ENCODE peak calls at places on chromosomes 2 and 18, in four cellular contexts. A is tibial artery, G is esophagus squamous epithelium, S is ovary. V is an unnamed sample.
A peak's percentile ranks its signal among the peaks of the same experiment; 100 is the strongest.

GRCh38 chr2:127001751-127002150 is 103.1 kb downstream of the TEX51 start:
- DNase-seq in A (no peak), G (no peak), S (no peak), V (no peak)

GRCh38 chr2:43840961-43841360 is 2.2 kb downstream of the ABCG8 start:
- DNase-seq in A (no peak), G (no peak), S (no peak), V (no peak)

GRCh38 chr2:207337234-207338219 is 171.8 kb upstream of the KLF7 start:
- DNase-seq in A (no peak), G (no peak), S (no peak), V (no peak)

GRCh38 chr2:109457366-109457765 is 156.4 kb downstream of the SEPTIN10 start:
- DNase-seq in A (no peak), G (no peak), S (no peak), V (no peak)

GRCh38 chr2:100119235-100119634 is 23.2 kb downstream of the AFF3 start:
- DNase-seq in A (no peak), G (no peak), S (no peak), V (no peak)

GRCh38 chr2:134540954-134541353 is 177.8 kb downstream of the TMEM163 start:
- DNase-seq in A (no peak), G (no peak), S (no peak), V (no peak)

GRCh38 chr2:11710632-11711381 is 35.6 kb upstream of the LPIN1 start:
- DNase-seq in A (no peak), G (no peak), S (no peak), V (no peak)

GRCh38 chr18:51668632-51669031 is 471.2 kb upstream of the MEX3C start:
- DNase-seq in A (no peak), G (no peak), S (no peak), V (no peak)

GRCh38 chr2:70247364-70248144 is 874 bp downstream of the TIA1 start:
- DNase-seq in A (no peak), G (no peak), S (no peak), V (no peak)

GRCh38 chr2:217396165-217396564 is 536.3 kb upstream of the TNP1 start:
- DNase-seq in A (no peak), G (no peak), S (no peak), V (no peak)

GRCh38 chr18:70154591-70155194 is 50.8 kb downstream of the RTTN start:
- DNase-seq in A (no peak), G (no peak), S (no peak), V (no peak)

GRCh38 chr2:120943403-120944034 is 207.9 kb downstream of the GLI2 start:
- DNase-seq in A (no peak), G (no peak), S (no peak), V (no peak)

GRCh38 chr2:178491612-178492011 is 11.4 kb downstream of the PLEKHA3 start:
- DNase-seq in A (no peak), G (no peak), S (no peak), V (no peak)

GRCh38 chr2:119475857-119476244 is 44.2 kb downstream of the TMEM37 start:
- DNase-seq in A (no peak), G (no peak), S (no peak), V (no peak)

GRCh38 chr2:117980381-117980780 is 33.5 kb downstream of the CCDC93 start:
- DNase-seq in A (no peak), G (no peak), S (no peak), V (no peak)

GRCh38 chr2:157874997-157875719 is 972 bp downstream of the ACVR1 start:
- DNase-seq in A (peak; percentile 42), G (no peak), S (peak; percentile 57), V (peak; percentile 51)

GRCh38 chr2:8004250-8004681 is 677.6 kb upstream of the ID2 start:
- DNase-seq in A (peak; percentile 69), G (no peak), S (no peak), V (no peak)

GRCh38 chr2:86193901-86194567 is 1.2 kb downstream of the IMMT start:
- DNase-seq in A (no peak), G (no peak), S (no peak), V (no peak)

GRCh38 chr2:160871096-160871495 is 289.1 kb upstream of the TANK start:
- DNase-seq in A (no peak), G (no peak), S (no peak), V (no peak)

GRCh38 chr2:213152065-213152794 is 818 bp upstream of the IKZF2 start:
- DNase-seq in A (peak; percentile 68), G (no peak), S (peak; percentile 80), V (peak; percentile 78)

GRCh38 chr18:51278045-51278649 is 80.7 kb upstream of the MEX3C start:
- DNase-seq in A (no peak), G (no peak), S (no peak), V (no peak)

GRCh38 chr2:83055338-83056010 is 1403.6 kb downstream of the SUCLG1 start:
- DNase-seq in A (no peak), G (no peak), S (no peak), V (no peak)

GRCh38 chr2:3185256-3185655 is 192.4 kb downstream of the EIPR1 start:
- DNase-seq in A (no peak), G (no peak), S (no peak), V (no peak)

GRCh38 chr2:45904931-45905642 is 253.6 kb downstream of the PRKCE start:
- DNase-seq in A (no peak), G (no peak), S (no peak), V (no peak)

GRCh38 chr2:157256621-157257020 is 884 bp upstream of the GALNT5 start:
- DNase-seq in A (no peak), G (no peak), S (no peak), V (no peak)

GRCh38 chr2:106034325-106034724 is 159.8 kb downstream of the UXS1 start:
- DNase-seq in A (no peak), G (no peak), S (no peak), V (no peak)

GRCh38 chr18:8003878-8004675 is 437.0 kb downstream of the PTPRM start:
- DNase-seq in A (no peak), G (no peak), S (no peak), V (no peak)

GRCh38 chr2:160465406-160465805 is 28.2 kb downstream of the RBMS1 start:
- DNase-seq in A (no peak), G (no peak), S (no peak), V (no peak)

GRCh38 chr2:141554810-141555209 is 576.0 kb downstream of the LRP1B start:
- DNase-seq in A (no peak), G (no peak), S (no peak), V (no peak)

GRCh38 chr2:40016151-40016885 is 237.3 kb upstream of the THUMPD2 start:
- DNase-seq in A (no peak), G (no peak), S (no peak), V (no peak)

GRCh38 chr2:146123256-146123655 is 1603.3 kb upstream of the ZEB2 start:
- DNase-seq in A (no peak), G (no peak), S (no peak), V (no peak)

GRCh38 chr2:191933307-191934105 is 86.6 kb upstream of the CAVIN2 start:
- DNase-seq in A (no peak), G (no peak), S (no peak), V (peak; percentile 51)

DNA sequence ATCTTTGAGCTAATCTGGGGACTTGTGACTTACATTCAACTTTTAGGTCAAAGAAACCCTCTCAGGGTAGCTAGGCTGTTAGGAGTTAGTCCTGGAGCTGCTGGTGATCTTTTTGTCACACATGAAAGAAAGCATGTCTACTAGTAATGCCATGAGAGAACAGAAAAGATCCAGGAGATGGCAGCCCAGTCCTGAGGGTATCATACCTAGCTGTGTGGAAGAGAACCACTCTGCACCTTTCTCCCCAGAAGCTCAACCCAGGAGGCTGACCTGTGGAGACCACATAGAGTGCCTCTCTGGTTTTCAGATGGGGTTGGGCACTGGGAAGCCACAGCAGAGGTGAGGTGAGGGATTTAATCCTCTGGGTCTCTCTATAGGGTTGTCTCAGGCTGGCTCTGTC is 460.2 kb upstream of the UBE2E3 start:
- DNase-seq in A (no peak), G (no peak), S (no peak), V (no peak)
- TF ChIP-seq CTCF in A (no peak), G (no peak), S (no peak), V (no peak)

GRCh38 chr18:79924814-79925655 is 26.4 kb downstream of the SLC66A2 start:
- DNase-seq in A (peak; percentile 12), G (no peak), S (peak; percentile 91), V (peak; percentile 30)
- H3K36me3 ChIP-seq in A (peaks cover 57% of the 10 kb centered on the region), G (peaks cover 80% of the 10 kb centered on the region), S (no peaks in the 10 kb centered on the region), V (no peaks in the 10 kb centered on the region)

DNA sequence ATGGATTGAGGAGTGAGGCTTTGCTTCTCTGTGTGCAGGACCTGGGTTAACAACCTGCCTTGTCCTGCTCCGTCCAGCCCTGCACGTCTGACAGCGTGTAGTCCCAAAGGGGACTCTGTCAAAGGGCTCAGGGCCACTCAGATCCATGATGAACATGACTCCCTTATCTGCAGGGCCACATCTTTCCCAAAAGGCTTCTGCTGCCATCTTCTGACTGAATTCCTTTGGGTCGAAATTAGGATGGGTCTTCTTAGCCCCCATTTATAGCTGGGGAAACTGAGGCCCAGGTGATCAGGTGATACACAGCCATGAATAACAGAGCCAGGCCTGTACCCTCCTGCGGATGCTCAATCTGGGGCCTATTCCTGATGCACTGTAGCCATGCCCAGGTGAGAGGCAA is 109.2 kb downstream of the CELF4 start:
- DNase-seq in A (no peak), G (no peak), S (no peak), V (no peak)
- TF ChIP-seq CTCF in A (no peak), G (no peak), S (no peak), V (no peak)

DNA sequence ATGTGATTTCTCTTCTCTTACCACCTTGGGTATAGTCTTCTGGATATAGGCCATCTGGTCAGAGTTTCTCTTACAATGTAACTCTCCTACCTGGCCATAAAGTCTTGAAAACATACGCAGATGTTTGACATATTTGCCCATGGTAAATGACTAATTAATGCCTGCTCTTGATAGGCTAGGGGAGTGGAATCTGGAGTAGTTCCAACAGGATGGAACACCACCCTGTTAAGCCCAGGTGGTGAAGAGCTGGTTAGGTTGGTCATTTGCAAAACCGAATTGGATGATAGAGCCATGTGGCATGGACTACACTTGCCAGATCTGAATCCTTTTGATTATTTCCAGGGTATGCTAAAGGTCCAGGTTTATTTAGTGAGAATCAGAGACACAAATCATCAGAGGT is 36.5 kb downstream of the HADHB start:
- DNase-seq in A (no peak), G (no peak), S (no peak), V (no peak)
- H3K36me3 ChIP-seq in A (peaks cover 86% of the 10 kb centered on the region), G (peaks cover 95% of the 10 kb centered on the region), S (no peaks in the 10 kb centered on the region), V (peaks cover 85% of the 10 kb centered on the region)

GRCh38 chr2:189492451-189492850 is 51.2 kb downstream of the WDR75 start:
- DNase-seq in A (no peak), G (no peak), S (no peak), V (no peak)

GRCh38 chr2:189499137-189499536 is 57.9 kb downstream of the WDR75 start:
- DNase-seq in A (no peak), G (no peak), S (no peak), V (no peak)

GRCh38 chr2:189500456-189501160 is 59.3 kb downstream of the WDR75 start:
- DNase-seq in A (no peak), G (no peak), S (no peak), V (no peak)

GRCh38 chr2:189501487-189501886 is 60.2 kb downstream of the WDR75 start:
- DNase-seq in A (no peak), G (no peak), S (no peak), V (no peak)

GRCh38 chr2:189498205-189498604 is 56.9 kb downstream of the WDR75 start:
- DNase-seq in A (no peak), G (no peak), S (peak; percentile 42), V (no peak)
- TF ChIP-seq CTCF in A (no peak), G (no peak), S (peak; percentile 35), V (no peak)

V was measured in Peyer's patch.